ENCODE peak calls at places on chromosomes 13 and 19, in nine cellular contexts. F, G, M, U, X, K, V, Z and B are unnamed samples.

GRCh38 chr13:39603424-39603947 is 493 bp upstream of the LHFPL6 start:
- DNase-seq in F (no peak), G (peak; percentile 55), M (no peak), U (no peak), X (no peak), K (peak; percentile 44), V (no peak), Z (no peak), B (peak; percentile 19)

GRCh38 chr19:362154-362553 is 17.6 kb upstream of the MIER2 start:
- DNase-seq in F (no peak), G (no peak), M (no peak), U (no peak), X (no peak), K (no peak), V (no peak), Z (no peak), B (no peak)

GRCh38 chr19:19033176-19033425 is 216 bp downstream of the SUGP2 start:
- DNase-seq in F (no peak), G (no peak), M (no peak), U (no peak), X (no peak), K (no peak), V (no peak), Z (no peak), B (no peak)

GRCh38 chr13:44401577-44401976 is 28.0 kb downstream of the SERP2 start:
- DNase-seq in F (no peak), G (no peak), M (no peak), U (no peak), X (no peak), K (no peak), V (no peak), Z (no peak), B (no peak)

GRCh38 chr19:33291623-33292534 is 10.5 kb downstream of the CEBPA start:
- DNase-seq in F (no peak), G (no peak), M (no peak), U (no peak), X (no peak), K (no peak), V (no peak), Z (no peak), B (no peak)

GRCh38 chr13:25806304-25806974 is 245.4 kb downstream of the SHISA2 start:
- DNase-seq in F (no peak), G (peak; percentile 41), M (no peak), U (no peak), X (no peak), K (no peak), V (no peak), Z (no peak), B (no peak)

GRCh38 chr13:40336228-40337221 is 329.9 kb downstream of the FOXO1 start:
- DNase-seq in F (no peak), G (no peak), M (no peak), U (no peak), X (no peak), K (no peak), V (no peak), Z (no peak), B (no peak)

GRCh38 chr13:104750377-104750776 is 1684.2 kb upstream of the SLC10A2 start:
- DNase-seq in F (no peak), G (no peak), M (no peak), U (no peak), X (no peak), K (no peak), V (no peak), Z (no peak), B (no peak)

GRCh38 chr13:95335667-95336066 is 34.4 kb upstream of the ABCC4 start:
- DNase-seq in F (no peak), G (peak; percentile 15), M (no peak), U (no peak), X (no peak), K (no peak), V (no peak), Z (no peak), B (no peak)

GRCh38 chr19:55579766-55580621 is 654 bp downstream of the ZNF579 start:
- DNase-seq in F (no peak), G (peak; percentile 32), M (no peak), U (no peak), X (no peak), K (peak; percentile 37), V (no peak), Z (no peak), B (peak; percentile 47)

GRCh38 chr19:33303791-33304759 is 1.7 kb upstream of the CEBPA start:
- DNase-seq in F (no peak), G (no peak), M (no peak), U (no peak), X (no peak), K (no peak), V (no peak), Z (no peak), B (no peak)

GRCh38 chr19:56927294-56927693 is 86.8 kb upstream of the PEG3 start:
- DNase-seq in F (no peak), G (no peak), M (no peak), U (no peak), X (no peak), K (no peak), V (no peak), Z (no peak), B (no peak)

GRCh38 chr19:50896591-50897190 is 14.5 kb downstream of the KLK4 start:
- DNase-seq in F (no peak), G (no peak), M (peak; percentile 9), U (no peak), X (peak; percentile 58), K (no peak), V (no peak), Z (no peak), B (peak; percentile 87)

GRCh38 chr19:2974342-2974932 is 2.9 kb upstream of the TLE6 start:
- DNase-seq in F (no peak), G (no peak), M (no peak), U (no peak), X (no peak), K (peak; percentile 55), V (no peak), Z (no peak), B (no peak)

GRCh38 chr19:58304255-58304654 is 922 bp upstream of the ERVK3-1 start:
- DNase-seq in F (no peak), G (no peak), M (no peak), U (no peak), X (no peak), K (no peak), V (no peak), Z (no peak), B (no peak)

GRCh38 chr19:8451377-8451776 is 6.6 kb downstream of the HNRNPM start:
- DNase-seq in F (no peak), G (no peak), M (no peak), U (no peak), X (no peak), K (no peak), V (no peak), Z (no peak), B (no peak)

GRCh38 chr13:50810998-50811397 is 32.5 kb downstream of the DLEU7 start:
- DNase-seq in F (no peak), G (no peak), M (no peak), U (no peak), X (no peak), K (no peak), V (no peak), Z (no peak), B (peak; percentile 39)

GRCh38 chr13:60679928-60680693 is 283.1 kb downstream of the TDRD3 start:
- DNase-seq in F (no peak), G (no peak), M (peak; percentile 5), U (no peak), X (no peak), K (no peak), V (no peak), Z (no peak), B (no peak)

GRCh38 chr13:112861876-112862615 is 107.0 kb upstream of the MCF2L start:
- DNase-seq in F (no peak), G (no peak), M (no peak), U (no peak), X (no peak), K (peak; percentile 14), V (no peak), Z (no peak), B (no peak)

GRCh38 chr19:50427997-50428425 is 4.7 kb upstream of the MYBPC2 start:
- DNase-seq in F (peak; percentile 80), G (no peak), M (peak; percentile 54), U (no peak), X (peak; percentile 68), K (peak; percentile 89), V (no peak), Z (peak; percentile 42), B (peak; percentile 46)

GRCh38 chr13:109273326-109273751 is 513.0 kb downstream of the IRS2 start:
- DNase-seq in F (no peak), G (peak; percentile 99), M (no peak), U (no peak), X (no peak), K (no peak), V (no peak), Z (no peak), B (no peak)

GRCh38 chr13:33286143-33286542 is 588 bp upstream of the STARD13 start:
- DNase-seq in F (no peak), G (no peak), M (no peak), U (no peak), X (no peak), K (no peak), V (no peak), Z (no peak), B (no peak)

GRCh38 chr19:30326076-30326710 is 46.0 kb upstream of the ZNF536 start:
- DNase-seq in F (peak; percentile 28), G (no peak), M (no peak), U (no peak), X (no peak), K (peak; percentile 80), V (no peak), Z (no peak), B (no peak)

GRCh38 chr19:2944775-2945574 is at the start of gene ZNF77:
- DNase-seq in F (peak; percentile 98), G (peak; percentile 98), M (peak; percentile 98), U (peak; percentile 96), X (peak; percentile 96), K (peak; percentile 99), V (peak; percentile 98), Z (peak; percentile 92), B (peak; percentile 100)